ENCODE peak calls at places on chromosomes 1 and 21, in nine cellular contexts. F is neural progenitor cell, X is hepatocyte, A is GM23248, U is PC-3, Y is GM23338, W is MM.1S, L is SK-N-SH, E is HCT116. K is an unnamed sample.
A peak's percentile ranks its signal among the peaks of the same experiment; 100 is the strongest.

GRCh38 chr21:42532466-42533181 is 19.0 kb downstream of the SLC37A1 start:
- DNase-seq in W (no peak), Y (no peak), X (no peak), L (no peak), A (no peak), U (no peak), F (no peak), E (no peak), K (peak; percentile 84)

GRCh38 chr21:38351961-38352521 is 95.2 kb downstream of the KCNJ15 start:
- DNase-seq in A (peak; percentile 91), L (no peak), E (no peak), Y (peak; percentile 45), U (peak; percentile 67), F (no peak), X (no peak), W (no peak), K (no peak)

GRCh38 chr1:170536924-170537551 is 5.1 kb downstream of the GORAB start:
- DNase-seq in A (peak; percentile 55), L (no peak), Y (no peak), U (no peak), W (no peak), F (no peak), E (no peak), X (no peak), K (no peak)

GRCh38 chr1:1264868-1265272 is 8.8 kb downstream of the UBE2J2 start:
- DNase-seq in W (no peak), Y (peak; percentile 84), A (peak; percentile 99), U (peak; percentile 100), X (no peak), E (no peak), F (peak; percentile 50), L (peak; percentile 56), K (no peak)

GRCh38 chr1:246178902-246179301 is 328.2 kb downstream of the SMYD3 start:
- DNase-seq in F (no peak), W (no peak), E (no peak), A (no peak), Y (no peak), L (no peak), U (no peak), X (no peak), K (no peak)

GRCh38 chr1:56327195-56327594 is 252.2 kb downstream of the PLPP3 start:
- DNase-seq in X (no peak), E (no peak), Y (no peak), W (no peak), F (no peak), A (no peak), L (no peak), U (no peak), K (no peak)

GRCh38 chr1:7405844-7406500 is 365.1 kb upstream of the VAMP3 start:
- DNase-seq in L (peak; percentile 16), E (no peak), A (no peak), U (no peak), X (no peak), Y (no peak), F (no peak), W (no peak), K (no peak)

GRCh38 chr1:108096089-108096488 is 104.1 kb downstream of the SLC25A24 start:
- DNase-seq in E (no peak), U (no peak), F (no peak), L (no peak), W (no peak), Y (no peak), X (no peak), A (no peak), K (no peak)

GRCh38 chr1:203342192-203342940 is 8.6 kb downstream of the FMOD start:
- DNase-seq in U (peak; percentile 71), L (peak; percentile 82), X (peak; percentile 77), Y (peak; percentile 93), W (peak; percentile 75), F (peak; percentile 79), A (peak; percentile 61), E (peak; percentile 31), K (peak; percentile 67)

GRCh38 chr1:114003431-114003830 is 24.2 kb downstream of the OLFML3 start:
- DNase-seq in Y (no peak), U (no peak), A (no peak), F (no peak), X (no peak), E (no peak), L (no peak), W (no peak), K (no peak)

GRCh38 chr1:111140680-111140967 is 601 bp downstream of the CEPT1 start:
- DNase-seq in Y (peak; percentile 75), L (no peak), X (peak; percentile 73), U (peak; percentile 61), A (peak; percentile 90), E (no peak), W (peak; percentile 10), F (peak; percentile 78), K (peak; percentile 32)

GRCh38 chr1:40980068-40980452 is 564 bp downstream of the CTPS1 start:
- DNase-seq in X (no peak), W (no peak), L (no peak), F (no peak), Y (no peak), E (no peak), A (no peak), U (no peak), K (peak; percentile 46)

GRCh38 chr21:37461494-37461893 is 94.9 kb downstream of the DYRK1A start:
- DNase-seq in U (no peak), F (no peak), Y (no peak), A (peak; percentile 36), E (no peak), L (no peak), X (no peak), W (peak; percentile 87), K (no peak)

GRCh38 chr1:36350659-36351171 is 27.3 kb upstream of the EVA1B start:
- DNase-seq in Y (no peak), E (no peak), W (no peak), L (no peak), U (peak; percentile 85), A (peak; percentile 94), X (no peak), F (no peak), K (no peak)

GRCh38 chr21:36647279-36648093 is 51.4 kb upstream of the SIM2 start:
- DNase-seq in W (no peak), L (no peak), X (peak; percentile 70), U (peak; percentile 89), A (no peak), Y (peak; percentile 73), E (no peak), F (peak; percentile 45), K (no peak)

GRCh38 chr1:181737056-181737455 is 253.7 kb downstream of the CACNA1E start:
- DNase-seq in X (no peak), Y (peak; percentile 13), A (no peak), F (peak; percentile 19), L (no peak), W (no peak), U (no peak), E (no peak), K (no peak)

GRCh38 chr21:42051788-42052187 is 19.3 kb upstream of the UMODL1 start:
- DNase-seq in E (no peak), A (no peak), F (no peak), Y (no peak), L (no peak), X (no peak), W (no peak), U (no peak), K (no peak)

GRCh38 chr1:84774674-84775548 is 84.7 kb upstream of the SSX2IP start:
- DNase-seq in F (peak; percentile 33), L (no peak), Y (peak; percentile 79), W (no peak), X (no peak), E (no peak), U (peak; percentile 94), A (no peak), K (no peak)

GRCh38 chr1:99749948-99750347 is 16.5 kb downstream of the FRRS1 start:
- DNase-seq in X (no peak), W (no peak), E (no peak), F (no peak), L (no peak), A (no peak), Y (no peak), U (no peak), K (no peak)

GRCh38 chr1:8646996-8647395 is 170.4 kb downstream of the RERE start:
- DNase-seq in L (peak; percentile 23), F (no peak), W (no peak), Y (no peak), E (no peak), X (no peak), A (no peak), U (no peak), K (no peak)
- TF ChIP-seq EZH2phosphoT487 in L (no peak), F (no peak), W (no peak), Y (no peak), E (no peak), X (no peak), A (no peak), U (no peak), K (no peak)

DNA sequence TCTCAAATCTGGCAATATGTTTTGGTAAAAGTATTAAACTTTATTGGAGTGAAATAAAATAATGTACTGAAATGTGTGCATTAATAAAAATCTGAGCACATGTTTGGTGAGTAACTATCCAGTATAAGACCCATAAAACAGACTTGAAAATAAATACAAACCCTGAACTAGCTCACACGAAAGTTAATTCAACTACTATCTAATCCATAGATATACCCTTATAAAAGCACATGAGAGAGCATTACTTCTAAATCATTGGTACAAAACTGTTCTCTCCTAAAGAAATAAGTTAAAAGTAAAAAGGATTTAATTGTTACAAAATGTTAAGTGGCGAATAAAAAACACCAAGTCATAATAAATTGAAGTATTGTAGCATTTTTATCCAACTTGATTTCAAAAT is 295.6 kb downstream of the PTPRC start:
- DNase-seq in U (no peak), Y (no peak), F (no peak), L (no peak), W (no peak), E (no peak), A (no peak), X (no peak), K (no peak)
- H3K4me1 ChIP-seq in U (peaks cover 42% of the 10 kb centered on the region), Y (peaks cover 38% of the 10 kb centered on the region), F (peaks cover 9% of the 10 kb centered on the region), L (peaks cover 14% of the 10 kb centered on the region), W (peaks cover 14% of the 10 kb centered on the region), E (peaks cover 79% of the 10 kb centered on the region), A (peaks cover 20% of the 10 kb centered on the region), X (peaks cover 7% of the 10 kb centered on the region), K (peaks cover 48% of the 10 kb centered on the region)

DNA sequence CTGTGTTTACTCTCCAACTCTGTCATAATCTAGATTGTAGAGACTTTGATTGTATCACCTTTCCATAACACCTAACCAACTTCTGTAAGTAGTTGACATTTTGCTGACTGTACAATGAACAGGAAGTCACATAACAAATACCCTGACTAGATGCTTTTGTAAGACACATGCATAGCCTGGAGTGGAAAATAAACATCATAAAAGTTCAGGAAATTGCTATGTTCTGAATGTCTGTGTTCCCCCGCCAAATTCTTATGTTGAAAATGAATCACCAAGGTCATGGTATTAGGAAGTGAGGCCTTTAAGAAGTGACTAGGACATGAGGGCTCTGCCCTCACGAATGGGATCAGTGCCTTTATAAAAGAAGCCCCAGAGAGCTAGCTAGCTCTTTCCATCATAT is 40.4 kb upstream of the ZSWIM5 start:
- DNase-seq in X (peak; percentile 43), Y (no peak), E (no peak), U (peak; percentile 95), W (no peak), F (no peak), L (no peak), A (peak; percentile 95), K (no peak)
- TF ChIP-seq EZH2phosphoT487 in X (no peak), Y (no peak), E (no peak), U (no peak), W (no peak), F (no peak), L (no peak), A (no peak), K (no peak)

DNA sequence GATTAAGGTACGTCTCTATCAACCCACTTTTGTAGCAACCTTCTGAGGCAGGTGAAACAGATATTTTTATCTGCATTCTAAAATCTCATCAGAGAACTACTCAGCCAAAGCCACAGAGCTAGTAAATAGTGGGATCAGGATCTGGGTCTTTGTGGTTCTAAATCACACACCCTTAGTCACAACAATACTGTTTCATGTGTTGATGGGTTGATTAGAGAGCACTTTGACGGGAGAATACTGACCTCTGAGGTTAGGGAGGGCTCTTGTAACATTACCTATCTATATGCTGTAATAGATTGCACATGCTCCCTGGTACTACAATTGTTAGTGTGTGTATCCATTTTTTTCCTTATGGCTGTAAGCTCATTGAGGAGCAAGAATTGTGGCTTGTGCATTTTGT is 45.5 kb upstream of the CCDC190 start:
- DNase-seq in Y (no peak), L (no peak), U (peak; percentile 74), W (no peak), F (no peak), X (no peak), E (no peak), A (no peak), K (no peak)
- H3K4me1 ChIP-seq in Y (no peaks in the 10 kb centered on the region), L (peaks cover 41% of the 10 kb centered on the region), U (peaks cover 52% of the 10 kb centered on the region), W (no peaks in the 10 kb centered on the region), F (peaks cover 16% of the 10 kb centered on the region), X (peaks cover 13% of the 10 kb centered on the region), E (peaks cover 5% of the 10 kb centered on the region), A (peaks cover 52% of the 10 kb centered on the region), K (no peaks in the 10 kb centered on the region)